ENCODE peak calls at places on chromosomes 5 and 9, in four cellular contexts. One of them, this sample, is unnamed.

GRCh38 chr9:106619211-106619610 is 243.8 kb upstream of the ZNF462 start:
- DNase-seq in IMR-90: peak
- DNase-seq in K562: no peak
- DNase-seq in GM12878: no peak
- DNase-seq in this sample: no peak

GRCh38 chr9:71719585-71719984 is 48.7 kb downstream of the CEMIP2 start:
- DNase-seq in IMR-90: peak
- DNase-seq in K562: no peak
- DNase-seq in GM12878: no peak
- DNase-seq in this sample: no peak

GRCh38 chr9:118882674-118883073 is 486.6 kb downstream of the BRINP1 start:
- DNase-seq in IMR-90: no peak
- DNase-seq in K562: no peak
- DNase-seq in GM12878: no peak
- DNase-seq in this sample: peak

GRCh38 chr9:99430301-99430700 is 208.2 kb downstream of the SEC61B start:
- DNase-seq in IMR-90: peak
- DNase-seq in K562: no peak
- DNase-seq in GM12878: no peak
- DNase-seq in this sample: no peak

GRCh38 chr9:72443855-72444254 is 77.6 kb upstream of the TMC1 start:
- DNase-seq in IMR-90: no peak
- DNase-seq in K562: no peak
- DNase-seq in GM12878: peak
- DNase-seq in this sample: peak

GRCh38 chr9:131868766-131869165 is 128.9 kb upstream of the RAPGEF1 start:
- DNase-seq in IMR-90: peak
- DNase-seq in K562: no peak
- DNase-seq in GM12878: no peak
- DNase-seq in this sample: no peak

GRCh38 chr5:165328856-165329255 is 1823.4 kb downstream of the MAT2B start:
- DNase-seq in IMR-90: peak
- DNase-seq in K562: no peak
- DNase-seq in GM12878: no peak
- DNase-seq in this sample: no peak

GRCh38 chr5:33330416-33330815 is 110.3 kb upstream of the TARS1 start:
- DNase-seq in IMR-90: no peak
- DNase-seq in K562: no peak
- DNase-seq in GM12878: no peak
- DNase-seq in this sample: no peak

GRCh38 chr5:119269061-119269579 is 86.7 kb upstream of the TNFAIP8 start:
- DNase-seq in IMR-90: peak
- DNase-seq in K562: peak
- DNase-seq in GM12878: no peak
- DNase-seq in this sample: peak

GRCh38 chr5:132479812-132480441 is 10.6 kb downstream of the IRF1 start:
- DNase-seq in IMR-90: no peak
- DNase-seq in K562: no peak
- DNase-seq in GM12878: no peak
- DNase-seq in this sample: no peak
- TF ChIP-seq ELK1 in IMR-90: no peak
- TF ChIP-seq ELK1 in K562: no peak
- TF ChIP-seq ELK1 in GM12878: no peak
- TF ChIP-seq ELK1 in this sample: no peak

GRCh38 chr5:133391349-133392136 is 220.8 kb downstream of the FSTL4 start:
- DNase-seq in IMR-90: no peak
- DNase-seq in K562: no peak
- DNase-seq in GM12878: no peak
- DNase-seq in this sample: no peak
- TF ChIP-seq ELK1 in IMR-90: no peak
- TF ChIP-seq ELK1 in K562: no peak
- TF ChIP-seq ELK1 in GM12878: no peak
- TF ChIP-seq ELK1 in this sample: no peak

GRCh38 chr9:129480705-129481104 is 140.2 kb downstream of the C9orf50 start:
- DNase-seq in IMR-90: no peak
- DNase-seq in K562: no peak
- DNase-seq in GM12878: no peak
- DNase-seq in this sample: no peak

GRCh38 chr9:129482521-129483466 is 138.1 kb downstream of the C9orf50 start:
- DNase-seq in IMR-90: peak
- DNase-seq in K562: peak
- DNase-seq in GM12878: no peak
- DNase-seq in this sample: no peak

GRCh38 chr9:129483467-129484324 is 137.2 kb downstream of the C9orf50 start:
- DNase-seq in IMR-90: peak
- DNase-seq in K562: no peak
- DNase-seq in GM12878: no peak
- DNase-seq in this sample: peak

GRCh38 chr9:129481424-129481823 is 139.5 kb downstream of the C9orf50 start:
- DNase-seq in IMR-90: no peak
- DNase-seq in K562: no peak
- DNase-seq in GM12878: no peak
- DNase-seq in this sample: no peak

GRCh38 chr9:129481824-129482511 is 138.9 kb downstream of the C9orf50 start:
- DNase-seq in IMR-90: no peak
- DNase-seq in K562: peak
- DNase-seq in GM12878: no peak
- DNase-seq in this sample: peak
- TF ChIP-seq ELK1 in IMR-90: no peak
- TF ChIP-seq ELK1 in K562: no peak
- TF ChIP-seq ELK1 in GM12878: no peak
- TF ChIP-seq ELK1 in this sample: no peak

DNA sequence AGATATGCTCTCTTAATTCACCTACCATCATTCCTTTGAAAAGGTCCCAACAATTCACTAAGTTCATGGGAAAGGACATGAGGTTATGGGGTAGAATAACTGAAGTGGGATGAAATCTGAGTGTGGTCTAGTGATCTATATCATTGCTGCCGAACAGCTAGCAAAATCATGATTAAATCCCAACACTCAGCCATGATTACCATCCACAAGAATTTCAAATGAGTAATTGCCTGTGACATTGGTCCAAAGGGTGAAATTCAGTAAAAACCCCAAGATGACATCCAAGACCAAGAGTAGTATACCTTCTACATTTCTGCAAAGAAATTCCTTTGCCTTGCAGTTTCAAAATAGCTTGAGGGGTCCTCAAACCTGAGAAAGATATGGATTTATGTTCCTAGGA is 225.6 kb downstream of the SPOCK1 start:
- DNase-seq in IMR-90: no peak
- DNase-seq in K562: no peak
- DNase-seq in GM12878: no peak
- DNase-seq in this sample: no peak
- TF ChIP-seq ELK1 in IMR-90: no peak
- TF ChIP-seq ELK1 in K562: no peak
- TF ChIP-seq ELK1 in GM12878: no peak
- TF ChIP-seq ELK1 in this sample: no peak

GRCh38 chr9:86674475-86674874 is 272.8 kb downstream of the GAS1 start:
- DNase-seq in IMR-90: no peak
- DNase-seq in K562: no peak
- DNase-seq in GM12878: no peak
- DNase-seq in this sample: no peak
- TF ChIP-seq ELK1 in IMR-90: no peak
- TF ChIP-seq ELK1 in K562: no peak
- TF ChIP-seq ELK1 in GM12878: no peak
- TF ChIP-seq ELK1 in this sample: no peak

GRCh38 chr9:3367185-3367584 is 158.6 kb downstream of the RFX3 start:
- DNase-seq in IMR-90: no peak
- DNase-seq in K562: no peak
- DNase-seq in GM12878: no peak
- DNase-seq in this sample: no peak
- TF ChIP-seq ELK1 in IMR-90: no peak
- TF ChIP-seq ELK1 in K562: no peak
- TF ChIP-seq ELK1 in GM12878: no peak
- TF ChIP-seq ELK1 in this sample: no peak